ENCODE peak calls at places on chromosomes 1 and 21, in nine cellular contexts. H, L, P, N, X, I, F, Q and U are unnamed samples.

GRCh38 chr1:54390655-54391054 is 15.5 kb downstream of the SSBP3 start:
- DNase-seq in H (no peak), L (no peak), P (no peak), N (no peak), X (no peak), I (no peak), F (peak; percentile 43), Q (no peak), U (no peak)

GRCh38 chr1:109713636-109714035 is 1.6 kb downstream of the GSTM5 start:
- DNase-seq in H (no peak), L (no peak), P (no peak), N (no peak), X (no peak), I (no peak), F (no peak), Q (peak; percentile 3), U (no peak)

GRCh38 chr1:9100471-9101043 is 28.3 kb downstream of the GPR157 start:
- DNase-seq in H (no peak), L (peak; percentile 35), P (no peak), N (no peak), X (no peak), I (no peak), F (peak; percentile 41), Q (no peak), U (no peak)

GRCh38 chr1:231924183-231924582 is 297.6 kb downstream of the DISC1 start:
- DNase-seq in H (no peak), L (no peak), P (no peak), N (no peak), X (no peak), I (no peak), F (no peak), Q (no peak), U (no peak)

GRCh38 chr1:43853161-43853921 is 80.3 kb upstream of the ARTN start:
- DNase-seq in H (peak; percentile 36), L (no peak), P (no peak), N (peak; percentile 45), X (no peak), I (peak; percentile 83), F (peak; percentile 89), Q (peak; percentile 76), U (no peak)

GRCh38 chr1:1562556-1563195 is 12.0 kb downstream of the SSU72 start:
- DNase-seq in H (no peak), L (no peak), P (no peak), N (no peak), X (no peak), I (no peak), F (no peak), Q (no peak), U (no peak)

GRCh38 chr1:179743679-179744400 is 749 bp downstream of the FAM163A start:
- DNase-seq in H (no peak), L (peak; percentile 30), P (no peak), N (no peak), X (peak; percentile 37), I (no peak), F (peak; percentile 19), Q (peak; percentile 80), U (peak; percentile 58)

GRCh38 chr1:145960468-145961108 is 2.8 kb upstream of the LIX1L start:
- DNase-seq in H (peak; percentile 46), L (peak; percentile 85), P (no peak), N (no peak), X (peak; percentile 92), I (no peak), F (peak; percentile 82), Q (peak; percentile 90), U (peak; percentile 90)

GRCh38 chr1:67853704-67854103 is 20.4 kb upstream of the GNG12 start:
- DNase-seq in H (peak; percentile 85), L (peak; percentile 80), P (peak; percentile 44), N (peak; percentile 21), X (peak; percentile 98), I (peak; percentile 29), F (peak; percentile 86), Q (peak; percentile 77), U (peak; percentile 95)

GRCh38 chr1:171188388-171189266 is 3.5 kb downstream of the FMO2 start:
- DNase-seq in H (peak; percentile 85), L (peak; percentile 73), P (peak; percentile 24), N (peak; percentile 65), X (peak; percentile 92), I (peak; percentile 73), F (peak; percentile 74), Q (peak; percentile 47), U (peak; percentile 59)

GRCh38 chr1:67394548-67394947 is 35.7 kb downstream of the SERBP1 start:
- DNase-seq in H (no peak), L (no peak), P (no peak), N (no peak), X (no peak), I (no peak), F (no peak), Q (no peak), U (no peak)

GRCh38 chr1:52523376-52523775 is 29.5 kb downstream of the TUT4 start:
- DNase-seq in H (no peak), L (no peak), P (no peak), N (no peak), X (no peak), I (peak; percentile 42), F (peak; percentile 5), Q (no peak), U (no peak)

GRCh38 chr21:15943009-15943666 is 213.4 kb downstream of the USP25 start:
- DNase-seq in H (peak; percentile 85), L (no peak), P (no peak), N (no peak), X (no peak), I (no peak), F (peak; percentile 53), Q (no peak), U (no peak)

DNA sequence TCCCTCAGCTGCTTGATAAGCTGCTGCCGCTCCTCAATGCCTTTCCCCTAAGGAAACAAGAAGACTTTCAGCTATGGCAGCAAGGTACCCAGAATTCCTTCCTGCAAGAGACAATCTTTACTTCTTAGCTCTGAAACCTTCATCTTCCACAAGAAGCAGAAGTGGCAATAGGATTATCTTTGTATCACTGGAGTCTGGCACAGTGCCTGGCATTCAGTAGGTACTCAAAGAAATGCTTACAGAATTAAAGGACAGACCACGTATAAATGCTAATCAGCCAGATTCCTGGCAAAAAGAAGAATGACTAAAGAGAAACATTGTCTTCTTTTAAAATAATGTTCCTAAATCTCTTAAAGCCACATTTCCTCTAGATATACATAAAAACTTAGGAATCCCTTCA is 43.7 kb downstream of the SLC27A3 start:
- DNase-seq in H (no peak), L (no peak), P (no peak), N (no peak), X (no peak), I (no peak), F (no peak), Q (no peak), U (no peak)
- H3K36me3 ChIP-seq in H (peaks cover 34% of the 10 kb centered on the region), L (no peaks in the 10 kb centered on the region), P (peaks cover 38% of the 10 kb centered on the region), N (peaks cover 71% of the 10 kb centered on the region), X (peaks cover 44% of the 10 kb centered on the region), I (peaks cover 18% of the 10 kb centered on the region), F (peaks cover 33% of the 10 kb centered on the region), Q (peaks cover 37% of the 10 kb centered on the region), U (peaks cover 20% of the 10 kb centered on the region)

GRCh38 chr21:44868707-44869106 is 4.8 kb downstream of the PTTG1IP start:
- DNase-seq in H (no peak), L (no peak), P (no peak), N (no peak), X (no peak), I (no peak), F (no peak), Q (no peak), U (no peak)

GRCh38 chr21:44867999-44868700 is 5.3 kb downstream of the PTTG1IP start:
- DNase-seq in H (no peak), L (no peak), P (no peak), N (no peak), X (no peak), I (no peak), F (no peak), Q (no peak), U (no peak)

GRCh38 chr21:44867464-44867863 is 6.0 kb downstream of the PTTG1IP start:
- DNase-seq in H (no peak), L (no peak), P (no peak), N (no peak), X (no peak), I (no peak), F (no peak), Q (no peak), U (no peak)

GRCh38 chr21:44865561-44866280 is 7.8 kb downstream of the PTTG1IP start:
- DNase-seq in H (peak; percentile 43), L (peak; percentile 34), P (no peak), N (no peak), X (no peak), I (peak; percentile 32), F (no peak), Q (no peak), U (no peak)

DNA sequence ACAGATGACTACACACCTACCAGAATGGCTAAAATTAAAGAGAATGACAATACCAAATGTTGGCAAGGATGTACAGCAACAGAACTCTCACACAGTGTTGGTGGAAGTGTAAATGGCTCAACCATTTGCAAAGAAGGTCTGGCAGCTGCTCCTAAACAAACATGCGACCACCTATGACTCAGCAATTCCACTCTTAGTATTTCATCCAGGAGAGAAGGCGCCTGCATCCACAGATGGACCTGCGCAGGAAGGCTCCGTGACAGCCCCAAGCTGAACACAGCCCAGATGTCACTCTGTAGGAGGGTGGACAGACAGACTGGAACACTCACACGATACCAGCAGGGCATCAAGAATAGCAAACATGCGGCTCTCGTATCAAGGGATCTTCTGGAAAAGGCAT is 6.7 kb downstream of the PTTG1IP start:
- DNase-seq in H (peak; percentile 13), L (peak; percentile 40), P (no peak), N (no peak), X (no peak), I (no peak), F (peak; percentile 34), Q (no peak), U (no peak)
- TF ChIP-seq EZH2phosphoT487 in H (no peak), L (no peak), P (no peak), N (no peak), X (no peak), I (no peak), F (no peak), Q (no peak), U (no peak)

DNA sequence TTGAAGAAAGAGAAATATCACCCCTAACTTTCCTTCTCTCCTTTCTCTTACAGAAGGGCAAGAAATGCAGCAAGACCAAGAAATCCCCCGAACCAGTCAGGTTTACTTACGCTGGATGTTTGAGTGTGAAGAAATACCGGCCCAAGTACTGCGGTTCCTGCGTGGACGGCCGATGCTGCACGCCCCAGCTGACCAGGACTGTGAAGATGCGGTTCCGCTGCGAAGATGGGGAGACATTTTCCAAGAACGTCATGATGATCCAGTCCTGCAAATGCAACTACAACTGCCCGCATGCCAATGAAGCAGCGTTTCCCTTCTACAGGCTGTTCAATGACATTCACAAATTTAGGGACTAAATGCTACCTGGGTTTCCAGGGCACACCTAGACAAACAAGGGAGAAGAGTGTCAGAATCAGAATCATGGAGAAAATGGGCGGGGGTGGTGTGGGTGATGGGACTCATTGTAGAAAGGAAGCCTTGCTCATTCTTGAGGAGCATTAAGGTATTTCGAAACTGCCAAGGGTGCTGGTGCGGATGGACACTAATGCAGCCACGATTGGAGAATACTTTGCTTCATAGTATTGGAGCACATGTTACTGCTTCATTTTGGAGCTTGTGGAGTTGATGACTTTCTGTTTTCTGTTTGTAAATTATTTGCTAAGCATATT is 2.3 kb downstream of the CCN1 start:
- DNase-seq in H (peak; percentile 59), L (no peak), P (no peak), N (no peak), X (peak; percentile 36), I (no peak), F (peak; percentile 86), Q (no peak), U (no peak)
- H3K27ac ChIP-seq in H (peak overlapping the region; percentile 74), L (peak overlapping the region; percentile 96), P (no peak overlapping the region), N (no peak overlapping the region), X (peak overlapping the region; percentile 76), I (no peak overlapping the region), F (peak overlapping the region; percentile 96), Q (peak overlapping the region; percentile 55), U (no peak overlapping the region)

GRCh38 chr1:25832336-25833037 is 12.7 kb downstream of the MTFR1L start:
- DNase-seq in H (peak; percentile 50), L (peak; percentile 54), P (no peak), N (no peak), X (no peak), I (no peak), F (no peak), Q (no peak), U (no peak)
- H3K36me3 ChIP-seq in H (peaks cover 79% of the 10 kb centered on the region), L (no peaks in the 10 kb centered on the region), P (peaks cover 50% of the 10 kb centered on the region), N (peaks cover 97% of the 10 kb centered on the region), X (peaks cover 74% of the 10 kb centered on the region), I (peaks cover 5% of the 10 kb centered on the region), F (peaks cover 61% of the 10 kb centered on the region), Q (peaks cover 69% of the 10 kb centered on the region), U (peaks cover 6% of the 10 kb centered on the region)